ENCODE peak calls at places on chromosome 2, in six cellular contexts. M, D, Y, B, E and C are unnamed samples.
A peak's percentile ranks its signal among the peaks of the same experiment; 100 is the strongest.

GRCh38 chr2:10328667-10329583 is 26.2 kb downstream of the HPCAL1 start:
- DNase-seq in M (no peak), Y (no peak), E (no peak), D (no peak), B (peak; percentile 29), C (no peak)

GRCh38 chr2:10185046-10185445 is 62.5 kb downstream of the RRM2 start:
- DNase-seq in M (no peak), Y (no peak), B (no peak), E (no peak), D (no peak), C (no peak)

GRCh38 chr2:27737676-27738348 is 33.7 kb upstream of the MRPL33 start:
- DNase-seq in D (peak; percentile 8), E (peak; percentile 95), B (no peak), M (no peak), Y (peak; percentile 94), C (no peak)

GRCh38 chr2:36294290-36294689 is 61.3 kb upstream of the CRIM1 start:
- DNase-seq in D (no peak), E (no peak), M (no peak), B (no peak), Y (no peak), C (peak; percentile 9)

GRCh38 chr2:169653636-169654035 is 40.6 kb downstream of the CFAP210 start:
- DNase-seq in Y (no peak), E (peak; percentile 52), M (no peak), B (no peak), D (no peak), C (no peak)

GRCh38 chr2:154375625-154376020 is 322.9 kb upstream of the KCNJ3 start:
- DNase-seq in M (no peak), D (peak; percentile 79), B (peak; percentile 56), Y (no peak), E (peak; percentile 57), C (no peak)

GRCh38 chr2:127231130-127231865 is 11.2 kb upstream of the CYP27C1 start:
- DNase-seq in M (no peak), D (no peak), Y (no peak), B (no peak), E (no peak), C (no peak)

GRCh38 chr2:99654419-99654818 is 164.6 kb upstream of the REV1 start:
- DNase-seq in M (no peak), B (no peak), D (no peak), E (no peak), Y (no peak), C (no peak)

GRCh38 chr2:4951368-4951767 is 740.8 kb upstream of the SOX11 start:
- DNase-seq in D (no peak), M (no peak), Y (no peak), E (no peak), B (no peak), C (no peak)

GRCh38 chr2:7633556-7634153 is 716.4 kb downstream of the RNF144A start:
- DNase-seq in Y (no peak), M (no peak), E (no peak), B (no peak), D (no peak), C (no peak)